ENCODE peak calls at places on chromosome 18, in six cellular contexts. P is posterior vena cava, F is aorta, U is astrocyte of the spinal cord, M is EH, Y is bronchial epithelial cell. T is an unnamed sample.

GRCh38 chr18:21686282-21687105 is 18.1 kb downstream of the ABHD3 start:
- DNase-seq in P (no peak), F (no peak), U (no peak), M (peak), Y (no peak), T (peak)

GRCh38 chr18:64699116-64699515 is 550.2 kb upstream of the LINC00305 start:
- DNase-seq in P (no peak), F (no peak), U (no peak), M (no peak), Y (no peak), T (no peak)

GRCh38 chr18:56516769-56517168 is 121.6 kb downstream of the TXNL1 start:
- DNase-seq in P (no peak), F (no peak), U (peak), M (peak), Y (no peak), T (no peak)

GRCh38 chr18:54134053-54134452 is 90.4 kb downstream of the MBD2 start:
- DNase-seq in P (no peak), F (no peak), U (no peak), M (no peak), Y (peak), T (no peak)

GRCh38 chr18:980586-980985 is 75.9 kb downstream of the ADCYAP1 start:
- DNase-seq in P (no peak), F (no peak), U (no peak), M (peak), Y (no peak), T (no peak)

GRCh38 chr18:32216390-32216789 is 26.6 kb downstream of the MEP1B start:
- DNase-seq in P (no peak), F (no peak), U (no peak), M (no peak), Y (no peak), T (no peak)

GRCh38 chr18:8933714-8934284 is 168.7 kb upstream of the NDUFV2 start:
- DNase-seq in P (no peak), F (no peak), U (peak), M (peak), Y (peak), T (no peak)

GRCh38 chr18:9102391-9103216 is at the start of gene NDUFV2:
- DNase-seq in P (peak), F (peak), U (peak), M (peak), Y (peak), T (peak)

GRCh38 chr18:48161911-48162698 is 231.6 kb upstream of the SMAD2 start:
- DNase-seq in P (no peak), F (no peak), U (no peak), M (no peak), Y (no peak), T (no peak)